ENCODE peak calls at places on chromosomes 4 and X, in eight cellular contexts. D is brain microvascular endothelial cell; G is tibial artery; O is esophagus squamous epithelium; B is SJSA1; Y is transverse colon; C is CD4-positive, alpha-beta T cell; T is IMR-90. N is an unnamed sample.
A peak's percentile ranks its signal among the peaks of the same experiment; 100 is the strongest.

GRCh38 chr4:74793757-74794340 is 474 bp downstream of the BTC start:
- DNase-seq in B (peak; percentile 1), G (peak; percentile 77), O (no peak), T (no peak), Y (peak; percentile 79), D (no peak), C (no peak), N (no peak)

GRCh38 chrX:69163936-69164741 is 1.1 kb downstream of the PJA1 start:
- DNase-seq in O (no peak), Y (peak; percentile 27), B (peak; percentile 5), C (peak; percentile 50), T (no peak), G (no peak), D (peak; percentile 14), N (no peak)

GRCh38 chr4:80484707-80485106 is 149.2 kb downstream of the CFAP299 start:
- DNase-seq in B (no peak), C (no peak), T (peak; percentile 50), O (no peak), D (no peak), G (no peak), Y (no peak), N (no peak)

GRCh38 chrX:34332336-34332735 is 200.2 kb upstream of the FAM47A start:
- DNase-seq in D (peak; percentile 2), G (no peak), Y (no peak), C (no peak), T (no peak), B (no peak), O (no peak), N (no peak)

GRCh38 chr4:3331511-3332394 is 38.9 kb downstream of the RGS12 start:
- DNase-seq in O (no peak), T (no peak), C (no peak), G (no peak), Y (no peak), B (no peak), D (no peak), N (peak; percentile 54)

GRCh38 chr4:141132689-141133145 is 552 bp downstream of the RNF150 start:
- DNase-seq in T (peak; percentile 29), Y (peak; percentile 7), G (peak; percentile 70), C (no peak), D (peak; percentile 16), O (no peak), B (no peak), N (no peak)

GRCh38 chr4:174023641-174024040 is 259.8 kb downstream of the FBXO8 start:
- DNase-seq in B (no peak), C (no peak), D (no peak), O (no peak), T (peak; percentile 2), Y (no peak), G (no peak), N (no peak)

GRCh38 chr4:38745881-38746280 is 36.9 kb downstream of the TLR10 start:
- DNase-seq in B (no peak), G (no peak), D (no peak), T (no peak), O (no peak), C (no peak), Y (no peak), N (no peak)

GRCh38 chr4:117477925-117478324 is 392.5 kb upstream of the TRAM1L1 start:
- DNase-seq in Y (no peak), D (no peak), C (no peak), B (no peak), T (peak; percentile 3), G (no peak), O (no peak), N (no peak)

GRCh38 chr4:36081185-36081584 is 163.1 kb downstream of the ARAP2 start:
- DNase-seq in Y (no peak), O (no peak), C (no peak), D (no peak), G (no peak), T (no peak), B (no peak), N (no peak)

GRCh38 chr4:92236907-92237306 is 66.9 kb upstream of the GRID2 start:
- DNase-seq in T (peak; percentile 77), Y (no peak), O (no peak), C (no peak), G (no peak), D (no peak), B (peak; percentile 5), N (no peak)

GRCh38 chr4:11178433-11178832 is 250.3 kb downstream of the HS3ST1 start:
- DNase-seq in D (no peak), O (no peak), B (no peak), Y (no peak), T (no peak), C (no peak), G (no peak), N (no peak)

GRCh38 chr4:181503800-181504364 is 739.3 kb upstream of the TENM3 start:
- DNase-seq in D (no peak), B (no peak), Y (no peak), G (no peak), O (no peak), T (no peak), C (no peak), N (no peak)

GRCh38 chr4:152100378-152101201 is 339.8 kb upstream of the GATB start:
- DNase-seq in D (no peak), C (peak; percentile 79), Y (peak; percentile 38), B (no peak), O (no peak), T (no peak), G (no peak), N (no peak)

GRCh38 chr4:97646997-97647396 is 496.3 kb downstream of the STPG2 start:
- DNase-seq in T (no peak), C (no peak), O (no peak), B (no peak), G (no peak), D (peak; percentile 20), Y (no peak), N (no peak)

GRCh38 chr4:38157592-38157991 is 197.4 kb downstream of the PTTG2 start:
- DNase-seq in T (no peak), G (no peak), D (no peak), C (no peak), Y (peak; percentile 68), O (no peak), B (no peak), N (no peak)

GRCh38 chr4:172412851-172413250 is 599.6 kb downstream of the GALNTL6 start:
- DNase-seq in C (no peak), G (no peak), O (no peak), D (no peak), T (no peak), B (no peak), Y (no peak), N (no peak)

GRCh38 chrX:146481735-146482134 is 327.8 kb upstream of the CXorf51B start:
- DNase-seq in G (no peak), O (no peak), C (no peak), Y (no peak), D (no peak), T (no peak), B (no peak), N (no peak)

GRCh38 chr4:139988863-139989765 is 164.9 kb downstream of the MAML3 start:
- DNase-seq in C (no peak), D (peak; percentile 98), Y (no peak), G (no peak), O (no peak), B (peak; percentile 84), T (peak; percentile 97), N (peak; percentile 74)

GRCh38 chrX:124228849-124229248 is 103.6 kb upstream of the TEX13D start:
- DNase-seq in C (no peak), G (no peak), Y (no peak), D (no peak), O (no peak), B (no peak), T (no peak), N (no peak)

GRCh38 chrX:64977051-64977450 is 801 bp upstream of the ZC4H2 start:
- DNase-seq in Y (no peak), T (no peak), O (no peak), D (no peak), B (no peak), C (no peak), G (no peak), N (no peak)

GRCh38 chr4:109729155-109729562 is 711 bp downstream of the PLA2G12A start:
- DNase-seq in G (no peak), Y (no peak), C (no peak), B (no peak), T (peak; percentile 7), O (no peak), D (no peak), N (no peak)

GRCh38 chr4:150256841-150257273 is 178.6 kb downstream of the DCLK2 start:
- DNase-seq in G (no peak), B (no peak), D (no peak), O (no peak), C (no peak), Y (peak; percentile 75), T (no peak), N (no peak)
- H3K27ac ChIP-seq in G (no peak overlapping the region), B (no peak overlapping the region), D (no peak overlapping the region), O (no peak overlapping the region), C (no peak overlapping the region), Y (peak overlapping the region; percentile 79), T (no peak overlapping the region), N (no peak overlapping the region)

GRCh38 chr4:48639816-48640215 is 140.3 kb downstream of the FRYL start:
- DNase-seq in C (no peak), D (no peak), B (no peak), O (no peak), T (no peak), G (no peak), Y (no peak), N (no peak)
- H3K27ac ChIP-seq in C (no peak overlapping the region), D (no peak overlapping the region), B (no peak overlapping the region), O (no peak overlapping the region), T (no peak overlapping the region), G (no peak overlapping the region), Y (no peak overlapping the region), N (no peak overlapping the region)

GRCh38 chr4:100288811-100289529 is 98.7 kb upstream of the DDIT4L start:
- DNase-seq in Y (no peak), O (no peak), G (no peak), D (no peak), C (no peak), B (no peak), T (peak; percentile 35), N (no peak)
- H3K27ac ChIP-seq in Y (no peak overlapping the region), O (no peak overlapping the region), G (no peak overlapping the region), D (peak overlapping the region; percentile 17), C (no peak overlapping the region), B (peak overlapping the region; percentile 62), T (no peak overlapping the region), N (no peak overlapping the region)

DNA sequence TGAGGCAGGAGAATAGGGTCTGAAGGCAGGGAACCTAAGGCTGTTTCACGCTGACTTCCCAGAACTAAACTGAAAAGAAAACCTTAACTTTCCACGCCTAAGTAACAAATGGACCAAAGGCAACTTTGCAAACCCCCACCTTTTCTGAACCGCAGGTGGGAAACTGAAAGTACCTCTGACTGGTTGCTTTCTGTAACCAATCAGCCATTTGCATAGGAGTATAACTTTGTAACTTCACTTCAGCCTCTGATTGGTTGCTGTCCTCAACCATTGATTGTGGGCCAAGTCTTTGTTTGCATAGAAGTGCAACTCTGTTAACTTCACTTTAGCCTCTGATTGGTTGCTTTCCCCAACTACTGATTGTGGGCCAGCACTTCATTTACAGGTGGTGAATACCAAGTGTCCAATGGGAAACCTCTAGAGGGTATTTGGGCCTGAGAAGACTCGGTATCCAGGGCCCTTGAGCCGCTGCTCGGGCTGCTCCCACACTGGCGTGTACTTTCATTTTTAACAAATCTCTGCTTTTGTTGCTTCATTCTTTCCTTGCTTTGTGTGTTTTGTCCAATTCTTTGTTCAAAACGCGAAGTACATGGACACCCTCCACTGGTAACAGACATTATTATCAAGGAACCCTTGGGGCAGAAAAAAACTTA is 121.6 kb upstream of the CBR4 start:
- DNase-seq in T (no peak), Y (no peak), G (no peak), D (no peak), O (no peak), B (no peak), C (no peak), N (no peak)
- H3K27ac ChIP-seq in T (no peak overlapping the region), Y (no peak overlapping the region), G (peak overlapping the region; percentile 15), D (no peak overlapping the region), O (no peak overlapping the region), B (no peak overlapping the region), C (no peak overlapping the region), N (peak overlapping the region; percentile 8)

N was measured in right atrium auricular region.